ENCODE peak calls at places on chromosomes 5 and 9, in six cellular contexts. One of them, this sample, is unnamed.

GRCh38 chr9:94921072-94921471 is 194.6 kb downstream of the AOPEP start:
- DNase-seq in SK-MEL-5: no peak
- DNase-seq in iPS-NIHi11: peak
- DNase-seq in HT1080: peak
- DNase-seq in AG04449: no peak
- DNase-seq in C1 segment of cervical spinal cord: no peak
- DNase-seq in this sample: no peak

GRCh38 chr5:124822647-124823046 is 76.2 kb upstream of the ZNF608 start:
- DNase-seq in C1 segment of cervical spinal cord: no peak
- DNase-seq in iPS-NIHi11: no peak
- DNase-seq in SK-MEL-5: no peak
- DNase-seq in AG04449: no peak
- DNase-seq in HT1080: no peak
- DNase-seq in this sample: no peak

GRCh38 chr9:126853667-126854066 is 6.8 kb upstream of the ZBTB34 start:
- DNase-seq in C1 segment of cervical spinal cord: no peak
- DNase-seq in AG04449: peak
- DNase-seq in iPS-NIHi11: no peak
- DNase-seq in SK-MEL-5: no peak
- DNase-seq in HT1080: no peak
- DNase-seq in this sample: no peak

GRCh38 chr5:139394123-139394653 is 716 bp downstream of the PROB1 start:
- DNase-seq in SK-MEL-5: no peak
- DNase-seq in iPS-NIHi11: peak
- DNase-seq in C1 segment of cervical spinal cord: no peak
- DNase-seq in HT1080: no peak
- DNase-seq in AG04449: no peak
- DNase-seq in this sample: no peak

GRCh38 chr5:145479271-145479670 is 355.9 kb downstream of the PRELID2 start:
- DNase-seq in iPS-NIHi11: peak
- DNase-seq in HT1080: peak
- DNase-seq in SK-MEL-5: no peak
- DNase-seq in C1 segment of cervical spinal cord: no peak
- DNase-seq in AG04449: no peak
- DNase-seq in this sample: no peak

GRCh38 chr5:159732220-159732619 is 184.1 kb upstream of the ADRA1B start:
- DNase-seq in AG04449: no peak
- DNase-seq in C1 segment of cervical spinal cord: no peak
- DNase-seq in SK-MEL-5: no peak
- DNase-seq in HT1080: peak
- DNase-seq in iPS-NIHi11: no peak
- DNase-seq in this sample: no peak

GRCh38 chr5:122882836-122883235 is 37.4 kb downstream of the SNX24 start:
- DNase-seq in iPS-NIHi11: no peak
- DNase-seq in AG04449: no peak
- DNase-seq in HT1080: peak
- DNase-seq in C1 segment of cervical spinal cord: no peak
- DNase-seq in SK-MEL-5: no peak
- DNase-seq in this sample: no peak

GRCh38 chr9:93577940-93578682 is 1.7 kb downstream of the PHF2 start:
- DNase-seq in iPS-NIHi11: no peak
- DNase-seq in C1 segment of cervical spinal cord: no peak
- DNase-seq in SK-MEL-5: no peak
- DNase-seq in HT1080: no peak
- DNase-seq in AG04449: no peak
- DNase-seq in this sample: no peak

GRCh38 chr5:124655943-124656459 is 90.4 kb downstream of the ZNF608 start:
- DNase-seq in AG04449: no peak
- DNase-seq in SK-MEL-5: no peak
- DNase-seq in iPS-NIHi11: no peak
- DNase-seq in HT1080: peak
- DNase-seq in C1 segment of cervical spinal cord: no peak
- DNase-seq in this sample: no peak

GRCh38 chr5:10655041-10655685 is 91.3 kb downstream of the ANKRD33B start:
- DNase-seq in C1 segment of cervical spinal cord: no peak
- DNase-seq in HT1080: no peak
- DNase-seq in iPS-NIHi11: no peak
- DNase-seq in AG04449: no peak
- DNase-seq in SK-MEL-5: no peak
- DNase-seq in this sample: no peak

GRCh38 chr9:72297516-72297915 is 67.5 kb downstream of the ZFAND5 start:
- DNase-seq in C1 segment of cervical spinal cord: no peak
- DNase-seq in iPS-NIHi11: no peak
- DNase-seq in HT1080: no peak
- DNase-seq in AG04449: no peak
- DNase-seq in SK-MEL-5: no peak
- DNase-seq in this sample: no peak

GRCh38 chr5:142215915-142216681 is 107.5 kb downstream of the NDFIP1 start:
- DNase-seq in AG04449: peak
- DNase-seq in SK-MEL-5: no peak
- DNase-seq in HT1080: peak
- DNase-seq in C1 segment of cervical spinal cord: no peak
- DNase-seq in iPS-NIHi11: no peak
- DNase-seq in this sample: peak

GRCh38 chr5:79122963-79123362 is 11.4 kb downstream of the BHMT start:
- DNase-seq in C1 segment of cervical spinal cord: no peak
- DNase-seq in HT1080: no peak
- DNase-seq in iPS-NIHi11: no peak
- DNase-seq in SK-MEL-5: no peak
- DNase-seq in AG04449: no peak
- DNase-seq in this sample: no peak

GRCh38 chr5:16534280-16534679 is 68.7 kb upstream of the ZNF622 start:
- DNase-seq in SK-MEL-5: no peak
- DNase-seq in C1 segment of cervical spinal cord: no peak
- DNase-seq in AG04449: no peak
- DNase-seq in HT1080: no peak
- DNase-seq in iPS-NIHi11: no peak
- DNase-seq in this sample: no peak

GRCh38 chr9:135818718-135819475 is 88.4 kb downstream of the CAMSAP1 start:
- DNase-seq in iPS-NIHi11: no peak
- DNase-seq in HT1080: no peak
- DNase-seq in SK-MEL-5: no peak
- DNase-seq in AG04449: no peak
- DNase-seq in C1 segment of cervical spinal cord: no peak
- DNase-seq in this sample: no peak

This sample was measured in cerebellum.